ENCODE peak calls at places on chromosomes 13 and 19, in five cellular contexts. One of them, this sample, is unnamed.

GRCh38 chr13:31166591-31166990 is 4.9 kb upstream of the HSPH1 start:
- DNase-seq in IMR-90: peak; percentile 67
- DNase-seq in uterus: no peak
- DNase-seq in transverse colon: no peak
- DNase-seq in fibroblast of lung: no peak
- DNase-seq in this sample: no peak

GRCh38 chr13:76769238-76769859 is 116.9 kb downstream of the KCTD12 start:
- DNase-seq in uterus: no peak
- DNase-seq in IMR-90: no peak
- DNase-seq in transverse colon: no peak
- DNase-seq in fibroblast of lung: no peak
- DNase-seq in this sample: peak; percentile 66

GRCh38 chr19:44570984-44571684 is 41.7 kb upstream of the CEACAM20 start:
- DNase-seq in uterus: no peak
- DNase-seq in IMR-90: peak; percentile 82
- DNase-seq in fibroblast of lung: peak; percentile 89
- DNase-seq in transverse colon: peak; percentile 67
- DNase-seq in this sample: peak; percentile 80

GRCh38 chr13:95745752-95746151 is 68.8 kb downstream of the DNAJC3 start:
- DNase-seq in uterus: no peak
- DNase-seq in transverse colon: no peak
- DNase-seq in fibroblast of lung: no peak
- DNase-seq in IMR-90: no peak
- DNase-seq in this sample: no peak

GRCh38 chr13:40777166-40777956 is 6.4 kb upstream of the MRPS31 start:
- DNase-seq in IMR-90: peak; percentile 37
- DNase-seq in fibroblast of lung: peak; percentile 63
- DNase-seq in uterus: no peak
- DNase-seq in transverse colon: peak; percentile 43
- DNase-seq in this sample: peak; percentile 65

GRCh38 chr13:98242403-98242802 is 65.3 kb upstream of the RNF113B start:
- DNase-seq in fibroblast of lung: no peak
- DNase-seq in uterus: no peak
- DNase-seq in transverse colon: no peak
- DNase-seq in IMR-90: no peak
- DNase-seq in this sample: no peak

GRCh38 chr19:55172741-55173140 is 6.3 kb upstream of the DNAAF3 start:
- DNase-seq in transverse colon: no peak
- DNase-seq in fibroblast of lung: peak; percentile 65
- DNase-seq in IMR-90: peak; percentile 75
- DNase-seq in uterus: no peak
- DNase-seq in this sample: peak; percentile 29

GRCh38 chr19:17873661-17874422 is 2.1 kb downstream of the SLC5A5 start:
- DNase-seq in IMR-90: no peak
- DNase-seq in uterus: no peak
- DNase-seq in fibroblast of lung: no peak
- DNase-seq in transverse colon: peak; percentile 53
- DNase-seq in this sample: no peak

GRCh38 chr19:54162241-54162805 is 2.8 kb upstream of the LENG1 start:
- DNase-seq in IMR-90: peak; percentile 44
- DNase-seq in fibroblast of lung: peak; percentile 71
- DNase-seq in uterus: peak; percentile 82
- DNase-seq in transverse colon: peak; percentile 95
- DNase-seq in this sample: peak; percentile 73

GRCh38 chr19:18989316-18989715 is 44.0 kb downstream of the SUGP2 start:
- DNase-seq in uterus: no peak
- DNase-seq in fibroblast of lung: no peak
- DNase-seq in transverse colon: no peak
- DNase-seq in IMR-90: no peak
- DNase-seq in this sample: no peak

GRCh38 chr19:6042776-6043726 is 65.1 kb upstream of the RANBP3 start:
- DNase-seq in fibroblast of lung: no peak
- DNase-seq in uterus: peak; percentile 11
- DNase-seq in IMR-90: no peak
- DNase-seq in transverse colon: no peak
- DNase-seq in this sample: no peak

GRCh38 chr13:75544681-75545333 is 4.8 kb upstream of the UCHL3 start:
- DNase-seq in IMR-90: peak; percentile 90
- DNase-seq in fibroblast of lung: peak; percentile 88
- DNase-seq in transverse colon: no peak
- DNase-seq in uterus: no peak
- DNase-seq in this sample: no peak

GRCh38 chr13:48839171-48839570 is 136.5 kb upstream of the FNDC3A start:
- DNase-seq in fibroblast of lung: no peak
- DNase-seq in transverse colon: no peak
- DNase-seq in uterus: no peak
- DNase-seq in IMR-90: no peak
- DNase-seq in this sample: no peak

GRCh38 chr13:49341517-49341916 is 93.8 kb downstream of the CDADC1 start:
- DNase-seq in fibroblast of lung: no peak
- DNase-seq in transverse colon: no peak
- DNase-seq in IMR-90: no peak
- DNase-seq in uterus: no peak
- DNase-seq in this sample: no peak

DNA sequence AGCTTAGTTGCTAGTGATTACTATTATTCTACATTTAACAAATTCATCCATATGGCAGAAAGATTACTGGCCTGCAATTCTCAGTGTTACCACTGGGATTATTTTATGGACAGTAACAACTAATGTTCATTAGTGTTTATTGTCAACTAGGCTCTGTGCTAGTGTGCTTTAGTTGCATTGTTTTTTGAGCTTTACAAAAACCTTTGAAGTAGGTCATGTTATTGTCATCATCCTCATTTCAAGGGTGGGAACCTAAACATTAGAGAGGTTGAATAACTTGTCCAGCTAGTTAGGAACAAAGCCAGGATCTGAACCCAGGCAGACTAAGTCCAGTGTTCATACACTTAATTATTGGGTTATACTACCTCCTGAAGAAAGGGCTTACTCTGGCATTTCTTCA is 27.8 kb upstream of the TDRD3 start:
- DNase-seq in fibroblast of lung: no peak
- DNase-seq in transverse colon: no peak
- DNase-seq in IMR-90: peak; percentile 2
- DNase-seq in uterus: no peak
- DNase-seq in this sample: no peak
- TF ChIP-seq CTCF in fibroblast of lung: no peak
- TF ChIP-seq CTCF in transverse colon: peak; percentile 29
- TF ChIP-seq CTCF in IMR-90: peak; percentile 23
- TF ChIP-seq CTCF in uterus: no peak
- TF ChIP-seq CTCF in this sample: peak; percentile 34

GRCh38 chr19:40717325-40717879 is 490 bp downstream of the ITPKC start:
- DNase-seq in transverse colon: no peak
- DNase-seq in IMR-90: no peak
- DNase-seq in uterus: no peak
- DNase-seq in fibroblast of lung: peak; percentile 21
- DNase-seq in this sample: no peak
- H3K4me3 ChIP-seq in transverse colon: peak overlapping the region; percentile 68
- H3K4me3 ChIP-seq in IMR-90: peak overlapping the region; percentile 86
- H3K4me3 ChIP-seq in uterus: peak overlapping the region; percentile 71
- H3K4me3 ChIP-seq in fibroblast of lung: peak overlapping the region; percentile 94
- H3K4me3 ChIP-seq in this sample: peak overlapping the region; percentile 83

DNA sequence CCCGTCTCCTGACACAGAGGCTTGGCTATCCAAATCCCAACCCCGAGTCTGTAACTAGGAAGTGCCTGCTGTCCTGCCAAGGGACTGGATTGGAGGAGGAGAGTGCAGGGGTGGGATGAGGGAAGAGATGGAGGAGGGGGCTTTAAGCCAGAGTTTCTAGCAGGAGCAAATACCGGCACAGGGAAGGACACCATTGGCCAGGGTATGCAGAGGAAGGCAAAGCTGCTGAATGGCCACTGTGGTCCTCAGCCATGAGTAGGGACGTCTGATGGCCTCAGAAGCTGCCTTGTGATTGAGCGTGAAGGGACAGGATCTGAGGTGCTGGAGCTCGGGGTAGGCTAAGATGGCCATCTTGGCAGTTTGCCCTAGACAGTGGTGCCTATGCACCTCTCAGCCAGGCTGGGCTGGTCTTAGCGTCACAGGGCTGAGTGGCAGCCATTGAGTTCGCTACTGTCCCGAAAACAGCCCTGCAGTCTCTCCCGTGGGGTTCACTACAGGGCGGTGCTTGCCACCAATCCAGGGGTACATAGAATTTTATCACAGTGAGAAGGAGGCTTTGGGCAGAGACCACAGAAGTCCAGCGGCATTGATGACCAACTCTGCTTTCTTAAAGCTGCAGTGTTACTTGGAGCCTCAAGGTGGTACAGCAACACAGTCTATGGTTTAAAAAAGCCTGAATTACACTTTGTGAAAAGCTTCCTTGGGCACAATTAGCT is 61.8 kb downstream of the AKAP11 start:
- DNase-seq in IMR-90: peak; percentile 22
- DNase-seq in transverse colon: no peak
- DNase-seq in uterus: no peak
- DNase-seq in fibroblast of lung: peak; percentile 71
- DNase-seq in this sample: peak; percentile 67
- TF ChIP-seq CTCF in IMR-90: peak; percentile 31
- TF ChIP-seq CTCF in transverse colon: peak; percentile 25
- TF ChIP-seq CTCF in uterus: no peak
- TF ChIP-seq CTCF in fibroblast of lung: peak; percentile 34
- TF ChIP-seq CTCF in this sample: peak; percentile 79

DNA sequence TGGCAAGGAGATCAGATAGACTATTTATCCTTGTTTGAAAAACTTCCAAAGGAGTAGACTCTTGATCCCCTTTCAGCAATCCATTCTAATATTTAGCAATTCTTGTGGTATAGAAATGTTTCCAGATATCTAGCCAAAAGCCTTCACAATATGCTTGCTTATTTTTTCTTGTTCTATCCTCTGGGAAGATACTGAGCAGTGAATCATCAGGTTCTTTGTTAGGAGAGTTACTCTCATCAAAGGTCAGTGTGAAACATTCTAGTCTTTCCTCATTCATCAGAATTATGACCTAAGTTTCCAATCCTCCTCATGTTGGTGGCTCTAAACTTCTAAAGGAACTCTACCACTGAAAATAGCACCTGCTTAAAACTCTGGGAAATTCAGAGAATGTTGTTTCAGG is 3.9 kb downstream of the GPC6 start:
- DNase-seq in uterus: no peak
- DNase-seq in transverse colon: no peak
- DNase-seq in IMR-90: peak; percentile 89
- DNase-seq in fibroblast of lung: peak; percentile 87
- DNase-seq in this sample: peak; percentile 69
- H3K4me3 ChIP-seq in uterus: no peak overlapping the region
- H3K4me3 ChIP-seq in transverse colon: no peak overlapping the region
- H3K4me3 ChIP-seq in IMR-90: no peak overlapping the region
- H3K4me3 ChIP-seq in fibroblast of lung: peak overlapping the region; percentile 79
- H3K4me3 ChIP-seq in this sample: no peak overlapping the region

GRCh38 chr19:2087621-2088100 is 8.5 kb downstream of the MOB3A start:
- DNase-seq in uterus: no peak
- DNase-seq in IMR-90: no peak
- DNase-seq in transverse colon: peak; percentile 50
- DNase-seq in fibroblast of lung: no peak
- DNase-seq in this sample: no peak

GRCh38 chr19:2083174-2083854 is 12.8 kb downstream of the MOB3A start:
- DNase-seq in uterus: no peak
- DNase-seq in IMR-90: no peak
- DNase-seq in transverse colon: peak; percentile 64
- DNase-seq in fibroblast of lung: no peak
- DNase-seq in this sample: no peak

GRCh38 chr19:2089727-2090053 is 6.4 kb downstream of the MOB3A start:
- DNase-seq in IMR-90: no peak
- DNase-seq in transverse colon: no peak
- DNase-seq in uterus: no peak
- DNase-seq in fibroblast of lung: no peak
- DNase-seq in this sample: no peak

GRCh38 chr19:2084993-2085720 is 11.0 kb downstream of the MOB3A start:
- DNase-seq in uterus: no peak
- DNase-seq in transverse colon: peak; percentile 88
- DNase-seq in fibroblast of lung: no peak
- DNase-seq in IMR-90: no peak
- DNase-seq in this sample: no peak

DNA sequence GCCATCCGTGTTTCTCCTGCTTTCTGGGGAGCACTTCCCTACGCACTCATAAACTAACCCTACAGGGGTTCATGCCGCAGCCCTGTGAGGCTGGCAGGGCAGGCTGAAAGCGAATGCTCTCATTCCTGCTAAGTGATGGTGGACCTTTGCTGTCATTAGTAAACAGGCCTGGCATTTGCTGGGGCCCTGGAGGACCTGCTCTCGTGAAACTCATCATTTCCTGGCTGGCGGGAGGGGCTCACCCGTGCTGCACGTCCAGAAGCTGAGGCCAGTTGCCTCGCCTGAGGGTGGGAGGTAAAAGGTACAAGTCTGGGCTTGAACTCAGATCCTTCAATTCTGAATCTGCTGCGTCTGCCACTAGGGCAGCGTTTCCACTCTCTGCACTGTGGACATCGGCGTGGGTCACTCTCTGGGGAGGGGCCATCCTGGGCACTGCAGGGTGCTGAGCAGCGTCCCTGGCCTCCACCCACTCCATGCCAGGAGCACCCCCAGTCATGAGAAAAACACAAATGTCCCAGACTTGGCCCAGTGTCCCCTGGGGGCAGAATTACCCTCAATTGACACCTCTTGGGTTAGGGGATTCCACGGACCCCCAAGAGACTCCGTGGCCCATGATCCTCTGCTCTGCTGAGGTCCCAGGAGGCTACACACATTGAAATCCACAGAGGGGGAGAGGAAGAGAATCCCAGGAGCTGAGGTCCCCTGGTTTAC is 7.0 kb downstream of the MOB3A start:
- DNase-seq in uterus: no peak
- DNase-seq in IMR-90: peak; percentile 36
- DNase-seq in transverse colon: no peak
- DNase-seq in fibroblast of lung: no peak
- DNase-seq in this sample: peak; percentile 52
- TF ChIP-seq CTCF in uterus: no peak
- TF ChIP-seq CTCF in IMR-90: no peak
- TF ChIP-seq CTCF in transverse colon: no peak
- TF ChIP-seq CTCF in fibroblast of lung: no peak
- TF ChIP-seq CTCF in this sample: peak; percentile 14

DNA sequence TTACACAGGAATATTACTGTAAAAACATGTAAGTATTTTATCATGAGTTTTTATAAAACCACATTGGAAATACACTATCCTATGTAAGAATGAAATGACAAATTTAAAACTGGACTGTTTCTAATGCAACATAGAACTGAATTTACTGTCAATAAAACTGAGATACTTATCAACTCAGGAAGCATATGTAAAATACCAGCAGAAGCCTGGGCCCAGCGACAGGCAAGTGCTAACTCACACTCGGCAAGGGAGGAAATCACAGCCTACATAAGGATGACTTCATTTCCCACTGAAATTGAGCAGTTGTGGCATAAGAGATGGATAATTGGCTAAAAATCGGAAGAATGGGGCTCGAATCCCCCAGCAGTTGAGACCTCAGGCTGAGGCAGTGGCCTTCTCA is 12.1 kb downstream of the PROZ start:
- DNase-seq in fibroblast of lung: no peak
- DNase-seq in uterus: no peak
- DNase-seq in IMR-90: no peak
- DNase-seq in transverse colon: no peak
- DNase-seq in this sample: no peak
- H3K4me3 ChIP-seq in fibroblast of lung: no peak overlapping the region
- H3K4me3 ChIP-seq in uterus: no peak overlapping the region
- H3K4me3 ChIP-seq in IMR-90: no peak overlapping the region
- H3K4me3 ChIP-seq in transverse colon: no peak overlapping the region
- H3K4me3 ChIP-seq in this sample: no peak overlapping the region

GRCh38 chr13:113781571-113781970 is 22.5 kb downstream of the TMEM255B start:
- DNase-seq in transverse colon: no peak
- DNase-seq in fibroblast of lung: no peak
- DNase-seq in uterus: no peak
- DNase-seq in IMR-90: no peak
- DNase-seq in this sample: no peak
- TF ChIP-seq CTCF in transverse colon: no peak
- TF ChIP-seq CTCF in fibroblast of lung: no peak
- TF ChIP-seq CTCF in uterus: no peak
- TF ChIP-seq CTCF in IMR-90: peak; percentile 6
- TF ChIP-seq CTCF in this sample: peak; percentile 16

This sample was measured in astrocyte of the spinal cord.